ENCODE peak calls at places on chromosomes 12 and 14, in five cellular contexts. V is activated T-helper 1 cell treated with anti-CD3 and anti-CD28 coated beads, Interleukin-2, amount 50 U/mL, for 16 hours; E is T-helper 2 cell; U is iris pigment epithelial cell; F is hypothalamus. J is an unnamed sample.

GRCh38 chr12:132115500-132115899 is 28.6 kb downstream of the DDX51 start:
- DNase-seq in V (no peak), E (no peak), U (no peak), F (no peak), J (no peak)

GRCh38 chr12:64544796-64545382 is 65.4 kb upstream of the RASSF3 start:
- DNase-seq in V (no peak), E (no peak), U (no peak), F (no peak), J (no peak)

GRCh38 chr12:131775904-131776889 is 52.0 kb upstream of the MMP17 start:
- DNase-seq in V (no peak), E (no peak), U (no peak), F (no peak), J (no peak)

GRCh38 chr12:124469193-124469888 is 98.1 kb downstream of the NCOR2 start:
- DNase-seq in V (no peak), E (peak), U (no peak), F (no peak), J (no peak)

GRCh38 chr12:101666017-101666728 is 31.3 kb upstream of the CHPT1 start:
- DNase-seq in V (no peak), E (no peak), U (no peak), F (peak), J (no peak)

GRCh38 chr12:26017484-26018211 is 59.2 kb downstream of the RASSF8 start:
- DNase-seq in V (no peak), E (no peak), U (peak), F (no peak), J (no peak)

GRCh38 chr12:6613015-6613775 is 6.0 kb upstream of the CHD4 start:
- DNase-seq in V (no peak), E (no peak), U (peak), F (peak), J (no peak)

GRCh38 chr12:109529618-109530300 is 43.5 kb downstream of the MMAB start:
- DNase-seq in V (no peak), E (no peak), U (no peak), F (peak), J (no peak)

GRCh38 chr12:120960657-120961056 is 17.7 kb upstream of the HNF1A start:
- DNase-seq in V (no peak), E (no peak), U (no peak), F (no peak), J (no peak)

GRCh38 chr12:113082486-113083148 is 26.1 kb downstream of the DTX1 start:
- DNase-seq in V (no peak), E (no peak), U (no peak), F (no peak), J (no peak)

GRCh38 chr14:55717621-55718020 is 137.6 kb downstream of the KTN1 start:
- DNase-seq in V (no peak), E (no peak), U (no peak), F (no peak), J (no peak)

GRCh38 chr14:104800600-104801283 is at the start of gene ZBTB42:
- DNase-seq in V (peak), E (peak), U (peak), F (peak), J (no peak)

GRCh38 chr12:53325539-53326061 is 4.2 kb upstream of the AAAS start:
- DNase-seq in V (no peak), E (peak), U (no peak), F (peak), J (no peak)

GRCh38 chr14:30005114-30005698 is 77.6 kb upstream of the PRKD1 start:
- DNase-seq in V (no peak), E (no peak), U (peak), F (no peak), J (no peak)

GRCh38 chr12:76060111-76060510 is 24.4 kb downstream of the NAP1L1 start:
- DNase-seq in V (no peak), E (no peak), U (no peak), F (no peak), J (no peak)

GRCh38 chr14:93893550-93894329 is 33.4 kb upstream of the FAM181A start:
- DNase-seq in V (no peak), E (no peak), U (no peak), F (no peak), J (no peak)

GRCh38 chr14:23160924-23161522 is 22.4 kb downstream of the SLC7A8 start:
- DNase-seq in V (no peak), E (no peak), U (peak), F (no peak), J (peak)

GRCh38 chr12:2751686-2752085 is 43.1 kb upstream of the FKBP4 start:
- DNase-seq in V (no peak), E (no peak), U (no peak), F (no peak), J (no peak)

GRCh38 chr12:120110550-120111501 is 5.7 kb downstream of the RAB35 start:
- DNase-seq in V (no peak), E (peak), U (no peak), F (peak), J (peak)

GRCh38 chr12:83199069-83199468 is 512.4 kb downstream of the TMTC2 start:
- DNase-seq in V (no peak), E (no peak), U (no peak), F (no peak), J (no peak)